ENCODE peak calls at places on chromosomes 12 and 14, in five cellular contexts. W is T-helper 17 cell, L is naive B cell, K is heart right ventricle, P is pancreas. T is an unnamed sample.

GRCh38 chr14:83491091-83491490 is 1957.4 kb upstream of the SEL1L start:
- ATAC-seq in W (no peak), L (no peak), K (no peak), P (no peak), T (no peak)

GRCh38 chr12:78672033-78672432 is 192.5 kb upstream of the SYT1 start:
- ATAC-seq in W (no peak), L (no peak), K (no peak), P (no peak), T (no peak)

GRCh38 chr12:94244165-94245133 is 96.1 kb downstream of the PLXNC1 start:
- ATAC-seq in W (peak), L (peak), K (peak), P (no peak), T (peak)

GRCh38 chr12:110694330-110694891 is 5.5 kb upstream of the HVCN1 start:
- ATAC-seq in W (no peak), L (no peak), K (peak), P (peak), T (no peak)

GRCh38 chr14:36690301-36691020 is 28.8 kb downstream of the PAX9 start:
- ATAC-seq in W (no peak), L (no peak), K (no peak), P (no peak), T (peak)

GRCh38 chr12:120539303-120539702 is 5.1 kb downstream of the RNF10 start:
- ATAC-seq in W (no peak), L (no peak), K (no peak), P (peak), T (peak)

GRCh38 chr14:22059201-22059600 is 385.6 kb upstream of the OR4E1 start:
- ATAC-seq in W (no peak), L (no peak), K (no peak), P (no peak), T (no peak)

GRCh38 chr14:23045419-23046357 is 3.7 kb downstream of the PSMB11 start:
- ATAC-seq in W (no peak), L (no peak), K (peak), P (no peak), T (peak)

GRCh38 chr14:63435838-63436237 is 107.3 kb downstream of the PPP2R5E start:
- ATAC-seq in W (no peak), L (no peak), K (peak), P (peak), T (peak)

GRCh38 chr12:82740129-82741000 is 53.7 kb downstream of the TMTC2 start:
- ATAC-seq in W (no peak), L (no peak), K (no peak), P (no peak), T (peak)

GRCh38 chr12:109934026-109934425 is 34.0 kb downstream of the TCHP start:
- ATAC-seq in W (no peak), L (no peak), K (no peak), P (no peak), T (no peak)

GRCh38 chr12:108645686-108646596 is 12.2 kb upstream of the SELPLG start:
- ATAC-seq in W (peak), L (no peak), K (no peak), P (no peak), T (no peak)

GRCh38 chr12:54602661-54603060 is 14.2 kb upstream of the PPP1R1A start:
- ATAC-seq in W (no peak), L (no peak), K (no peak), P (no peak), T (no peak)

GRCh38 chr12:110564471-110564991 is 18.6 kb downstream of the PPTC7 start:
- ATAC-seq in W (no peak), L (no peak), K (no peak), P (no peak), T (no peak)

GRCh38 chr12:1716215-1716862 is 25.5 kb downstream of the ADIPOR2 start:
- ATAC-seq in W (no peak), L (no peak), K (no peak), P (peak), T (no peak)

GRCh38 chr12:48826209-48826855 is 8.0 kb downstream of the CACNB3 start:
- ATAC-seq in W (no peak), L (no peak), K (no peak), P (no peak), T (peak)

GRCh38 chr12:113844495-113845175 is 121.5 kb downstream of the RBM19 start:
- ATAC-seq in W (no peak), L (no peak), K (no peak), P (no peak), T (no peak)

GRCh38 chr12:41407240-41407799 is 219.2 kb downstream of the PDZRN4 start:
- ATAC-seq in W (no peak), L (no peak), K (no peak), P (peak), T (no peak)

GRCh38 chr14:25944020-25944419 is 653.8 kb downstream of the NOVA1 start:
- ATAC-seq in W (no peak), L (no peak), K (no peak), P (no peak), T (no peak)

GRCh38 chr12:58487280-58488141 is 432.8 kb downstream of the LRIG3 start:
- ATAC-seq in W (no peak), L (no peak), K (no peak), P (no peak), T (no peak)

GRCh38 chr12:108305520-108305919 is 33.6 kb downstream of the CMKLR1 start:
- ATAC-seq in W (no peak), L (no peak), K (peak), P (no peak), T (peak)

GRCh38 chr14:103284574-103285467 is 49.2 kb upstream of the EIF5 start:
- ATAC-seq in W (no peak), L (no peak), K (no peak), P (no peak), T (peak)

GRCh38 chr14:101088395-101088667 is 184.8 kb upstream of the RTL1 start:
- ATAC-seq in W (no peak), L (no peak), K (no peak), P (no peak), T (no peak)

GRCh38 chr12:95601626-95602025 is 50.4 kb upstream of the USP44 start:
- ATAC-seq in W (no peak), L (no peak), K (no peak), P (no peak), T (no peak)

GRCh38 chr12:53950441-53950781 is 4.3 kb upstream of the HOXC12 start:
- ATAC-seq in W (no peak), L (no peak), K (no peak), P (no peak), T (no peak)

GRCh38 chr14:71246539-71246938 is 339.3 kb downstream of the PCNX1 start:
- ATAC-seq in W (no peak), L (no peak), K (no peak), P (no peak), T (no peak)

GRCh38 chr14:104331871-104332605 is 193.7 kb downstream of the KIF26A start:
- ATAC-seq in W (no peak), L (no peak), K (peak), P (no peak), T (no peak)

GRCh38 chr12:10320643-10321042 is 13.0 kb downstream of the KLRD1 start:
- ATAC-seq in W (no peak), L (no peak), K (no peak), P (no peak), T (no peak)

GRCh38 chr12:92950011-92950410 is 20.9 kb upstream of the EEA1 start:
- ATAC-seq in W (no peak), L (no peak), K (no peak), P (no peak), T (no peak)

GRCh38 chr14:95490127-95490526 is 26.3 kb downstream of the SYNE3 start:
- ATAC-seq in W (no peak), L (no peak), K (no peak), P (no peak), T (no peak)

GRCh38 chr14:93104961-93105360 is 10.8 kb downstream of the ITPK1 start:
- ATAC-seq in W (no peak), L (no peak), K (no peak), P (no peak), T (no peak)

GRCh38 chr12:6567112-6567680 is 895 bp downstream of the NOP2 start:
- ATAC-seq in W (no peak), L (no peak), K (no peak), P (no peak), T (peak)

T was measured in esophagus mucosa.